ENCODE peak calls at places on chromosome 2, in nine cellular contexts. One of them, this sample, is unnamed.

GRCh38 chr2:81276595-81276994 is 972.0 kb upstream of the LRRTM1 start:
- DNase-seq in brain microvascular endothelial cell: no peak
- DNase-seq in fibroblast of lung: no peak
- DNase-seq in HFF-Myc: no peak
- DNase-seq in cardiac fibroblast: no peak
- DNase-seq in foreskin fibroblast: no peak
- DNase-seq in A549: no peak
- DNase-seq in tibial artery: no peak
- DNase-seq in ascending aorta: no peak
- DNase-seq in this sample: no peak

GRCh38 chr2:88671786-88672427 is 19.6 kb upstream of the RPIA start:
- DNase-seq in brain microvascular endothelial cell: peak; percentile 66
- DNase-seq in fibroblast of lung: peak; percentile 47
- DNase-seq in HFF-Myc: peak; percentile 42
- DNase-seq in cardiac fibroblast: peak; percentile 74
- DNase-seq in foreskin fibroblast: peak; percentile 82
- DNase-seq in A549: peak; percentile 64
- DNase-seq in tibial artery: no peak
- DNase-seq in ascending aorta: no peak
- DNase-seq in this sample: peak; percentile 24

GRCh38 chr2:233838726-233839446 is 15.4 kb downstream of the HJURP start:
- DNase-seq in brain microvascular endothelial cell: no peak
- DNase-seq in fibroblast of lung: no peak
- DNase-seq in HFF-Myc: no peak
- DNase-seq in cardiac fibroblast: no peak
- DNase-seq in foreskin fibroblast: no peak
- DNase-seq in A549: no peak
- DNase-seq in tibial artery: no peak
- DNase-seq in ascending aorta: no peak
- DNase-seq in this sample: no peak

GRCh38 chr2:224145751-224146355 is 106.8 kb upstream of the SERPINE2 start:
- DNase-seq in brain microvascular endothelial cell: peak; percentile 93
- DNase-seq in fibroblast of lung: peak; percentile 89
- DNase-seq in HFF-Myc: peak; percentile 87
- DNase-seq in cardiac fibroblast: peak; percentile 92
- DNase-seq in foreskin fibroblast: peak; percentile 97
- DNase-seq in A549: peak; percentile 83
- DNase-seq in tibial artery: peak; percentile 32
- DNase-seq in ascending aorta: no peak
- DNase-seq in this sample: peak; percentile 62

GRCh38 chr2:238440767-238441166 is 14.0 kb downstream of the ASB1 start:
- DNase-seq in brain microvascular endothelial cell: no peak
- DNase-seq in fibroblast of lung: no peak
- DNase-seq in HFF-Myc: no peak
- DNase-seq in cardiac fibroblast: no peak
- DNase-seq in foreskin fibroblast: no peak
- DNase-seq in A549: no peak
- DNase-seq in tibial artery: no peak
- DNase-seq in ascending aorta: no peak
- DNase-seq in this sample: no peak

GRCh38 chr2:182618672-182619079 is 97.4 kb upstream of the DNAJC10 start:
- DNase-seq in brain microvascular endothelial cell: no peak
- DNase-seq in fibroblast of lung: peak; percentile 58
- DNase-seq in HFF-Myc: no peak
- DNase-seq in cardiac fibroblast: peak; percentile 74
- DNase-seq in foreskin fibroblast: peak; percentile 37
- DNase-seq in A549: peak; percentile 9
- DNase-seq in tibial artery: no peak
- DNase-seq in ascending aorta: no peak
- DNase-seq in this sample: no peak

GRCh38 chr2:231926761-231927565 is 767 bp upstream of the NPPC start:
- DNase-seq in brain microvascular endothelial cell: no peak
- DNase-seq in fibroblast of lung: peak; percentile 27
- DNase-seq in HFF-Myc: no peak
- DNase-seq in cardiac fibroblast: peak; percentile 12
- DNase-seq in foreskin fibroblast: no peak
- DNase-seq in A549: no peak
- DNase-seq in tibial artery: peak; percentile 18
- DNase-seq in ascending aorta: no peak
- DNase-seq in this sample: no peak

GRCh38 chr2:168156661-168157060 is 90.7 kb downstream of the STK39 start:
- DNase-seq in brain microvascular endothelial cell: peak; percentile 60
- DNase-seq in fibroblast of lung: peak; percentile 54
- DNase-seq in HFF-Myc: peak; percentile 80
- DNase-seq in cardiac fibroblast: peak; percentile 70
- DNase-seq in foreskin fibroblast: peak; percentile 87
- DNase-seq in A549: peak; percentile 5
- DNase-seq in tibial artery: no peak
- DNase-seq in ascending aorta: no peak
- DNase-seq in this sample: no peak

GRCh38 chr2:48829036-48829435 is 73.5 kb upstream of the LHCGR start:
- DNase-seq in brain microvascular endothelial cell: peak; percentile 16
- DNase-seq in fibroblast of lung: peak; percentile 80
- DNase-seq in HFF-Myc: no peak
- DNase-seq in cardiac fibroblast: no peak
- DNase-seq in foreskin fibroblast: peak; percentile 32
- DNase-seq in A549: peak; percentile 10
- DNase-seq in tibial artery: no peak
- DNase-seq in ascending aorta: no peak
- DNase-seq in this sample: peak; percentile 26

GRCh38 chr2:212392048-212392447 is 146.6 kb downstream of the ERBB4 start:
- DNase-seq in brain microvascular endothelial cell: no peak
- DNase-seq in fibroblast of lung: peak; percentile 59
- DNase-seq in HFF-Myc: no peak
- DNase-seq in cardiac fibroblast: no peak
- DNase-seq in foreskin fibroblast: peak; percentile 71
- DNase-seq in A549: no peak
- DNase-seq in tibial artery: no peak
- DNase-seq in ascending aorta: no peak
- DNase-seq in this sample: no peak

GRCh38 chr2:42906557-42907380 is 114.4 kb upstream of the HAAO start:
- DNase-seq in brain microvascular endothelial cell: no peak
- DNase-seq in fibroblast of lung: peak; percentile 65
- DNase-seq in HFF-Myc: no peak
- DNase-seq in cardiac fibroblast: peak; percentile 60
- DNase-seq in foreskin fibroblast: peak; percentile 72
- DNase-seq in A549: no peak
- DNase-seq in tibial artery: peak; percentile 84
- DNase-seq in ascending aorta: no peak
- DNase-seq in this sample: peak; percentile 66

GRCh38 chr2:2613279-2614199 is 282.5 kb upstream of the MYT1L start:
- DNase-seq in brain microvascular endothelial cell: peak; percentile 92
- DNase-seq in fibroblast of lung: peak; percentile 82
- DNase-seq in HFF-Myc: no peak
- DNase-seq in cardiac fibroblast: peak; percentile 84
- DNase-seq in foreskin fibroblast: peak; percentile 83
- DNase-seq in A549: peak; percentile 98
- DNase-seq in tibial artery: peak; percentile 72
- DNase-seq in ascending aorta: peak; percentile 33
- DNase-seq in this sample: peak; percentile 76
- H3K4me3 ChIP-seq in brain microvascular endothelial cell: peak overlapping the region; percentile 44
- H3K4me3 ChIP-seq in fibroblast of lung: peak overlapping the region; percentile 10
- H3K4me3 ChIP-seq in HFF-Myc: no peak overlapping the region
- H3K4me3 ChIP-seq in cardiac fibroblast: peak overlapping the region; percentile 21
- H3K4me3 ChIP-seq in foreskin fibroblast: peak overlapping the region; percentile 17
- H3K4me3 ChIP-seq in A549: peak overlapping the region; percentile 56
- H3K4me3 ChIP-seq in tibial artery: peak overlapping the region; percentile 45
- H3K4me3 ChIP-seq in ascending aorta: peak overlapping the region; percentile 47
- H3K4me3 ChIP-seq in this sample: peak overlapping the region; percentile 38

GRCh38 chr2:171158036-171158789 is 2.5 kb downstream of the TLK1 start:
- DNase-seq in brain microvascular endothelial cell: no peak
- DNase-seq in fibroblast of lung: no peak
- DNase-seq in HFF-Myc: no peak
- DNase-seq in cardiac fibroblast: no peak
- DNase-seq in foreskin fibroblast: no peak
- DNase-seq in A549: no peak
- DNase-seq in tibial artery: no peak
- DNase-seq in ascending aorta: no peak
- DNase-seq in this sample: no peak

GRCh38 chr2:171158790-171159325 is 1.8 kb downstream of the TLK1 start:
- DNase-seq in brain microvascular endothelial cell: no peak
- DNase-seq in fibroblast of lung: no peak
- DNase-seq in HFF-Myc: no peak
- DNase-seq in cardiac fibroblast: no peak
- DNase-seq in foreskin fibroblast: no peak
- DNase-seq in A549: no peak
- DNase-seq in tibial artery: no peak
- DNase-seq in ascending aorta: no peak
- DNase-seq in this sample: no peak

GRCh38 chr2:171160630-171161424 is at the start of gene TLK1:
- DNase-seq in brain microvascular endothelial cell: peak; percentile 41
- DNase-seq in fibroblast of lung: peak; percentile 71
- DNase-seq in HFF-Myc: no peak
- DNase-seq in cardiac fibroblast: peak; percentile 69
- DNase-seq in foreskin fibroblast: peak; percentile 84
- DNase-seq in A549: peak; percentile 74
- DNase-seq in tibial artery: peak; percentile 72
- DNase-seq in ascending aorta: no peak
- DNase-seq in this sample: peak; percentile 42

GRCh38 chr2:171160119-171160629 is 519 bp downstream of the TLK1 start:
- DNase-seq in brain microvascular endothelial cell: peak; percentile 41
- DNase-seq in fibroblast of lung: peak; percentile 63
- DNase-seq in HFF-Myc: no peak
- DNase-seq in cardiac fibroblast: peak; percentile 72
- DNase-seq in foreskin fibroblast: peak; percentile 85
- DNase-seq in A549: peak; percentile 69
- DNase-seq in tibial artery: peak; percentile 59
- DNase-seq in ascending aorta: peak; percentile 17
- DNase-seq in this sample: peak; percentile 15

GRCh38 chr2:171159326-171160118 is 1.2 kb downstream of the TLK1 start:
- DNase-seq in brain microvascular endothelial cell: peak; percentile 59
- DNase-seq in fibroblast of lung: peak; percentile 71
- DNase-seq in HFF-Myc: peak; percentile 17
- DNase-seq in cardiac fibroblast: peak; percentile 81
- DNase-seq in foreskin fibroblast: peak; percentile 86
- DNase-seq in A549: peak; percentile 67
- DNase-seq in tibial artery: peak; percentile 45
- DNase-seq in ascending aorta: no peak
- DNase-seq in this sample: peak; percentile 54
- TF ChIP-seq CTCF in brain microvascular endothelial cell: peak; percentile 74
- TF ChIP-seq CTCF in fibroblast of lung: peak; percentile 61
- TF ChIP-seq CTCF in HFF-Myc: peak; percentile 55
- TF ChIP-seq CTCF in cardiac fibroblast: peak; percentile 66
- TF ChIP-seq CTCF in foreskin fibroblast: peak; percentile 61
- TF ChIP-seq CTCF in A549: peak; percentile 63
- TF ChIP-seq CTCF in tibial artery: peak; percentile 24
- TF ChIP-seq CTCF in ascending aorta: no peak
- TF ChIP-seq CTCF in this sample: peak; percentile 82

GRCh38 chr2:199461455-199462166 is 3.9 kb upstream of the SATB2 start:
- DNase-seq in brain microvascular endothelial cell: no peak
- DNase-seq in fibroblast of lung: peak; percentile 24
- DNase-seq in HFF-Myc: no peak
- DNase-seq in cardiac fibroblast: no peak
- DNase-seq in foreskin fibroblast: peak; percentile 28
- DNase-seq in A549: no peak
- DNase-seq in tibial artery: no peak
- DNase-seq in ascending aorta: no peak
- DNase-seq in this sample: no peak
- H3K4me3 ChIP-seq in brain microvascular endothelial cell: no peak overlapping the region
- H3K4me3 ChIP-seq in fibroblast of lung: no peak overlapping the region
- H3K4me3 ChIP-seq in HFF-Myc: no peak overlapping the region
- H3K4me3 ChIP-seq in cardiac fibroblast: no peak overlapping the region
- H3K4me3 ChIP-seq in foreskin fibroblast: no peak overlapping the region
- H3K4me3 ChIP-seq in A549: no peak overlapping the region
- H3K4me3 ChIP-seq in tibial artery: no peak overlapping the region
- H3K4me3 ChIP-seq in ascending aorta: no peak overlapping the region
- H3K4me3 ChIP-seq in this sample: peak overlapping the region; percentile 44

GRCh38 chr2:85843543-85843942 is 45.2 kb downstream of the ST3GAL5 start:
- DNase-seq in brain microvascular endothelial cell: no peak
- DNase-seq in fibroblast of lung: no peak
- DNase-seq in HFF-Myc: no peak
- DNase-seq in cardiac fibroblast: no peak
- DNase-seq in foreskin fibroblast: peak; percentile 28
- DNase-seq in A549: peak; percentile 52
- DNase-seq in tibial artery: no peak
- DNase-seq in ascending aorta: no peak
- DNase-seq in this sample: no peak
- TF ChIP-seq CTCF in brain microvascular endothelial cell: peak; percentile 70
- TF ChIP-seq CTCF in fibroblast of lung: peak; percentile 37
- TF ChIP-seq CTCF in HFF-Myc: peak; percentile 73
- TF ChIP-seq CTCF in cardiac fibroblast: peak; percentile 57
- TF ChIP-seq CTCF in foreskin fibroblast: peak; percentile 24
- TF ChIP-seq CTCF in A549: peak; percentile 42
- TF ChIP-seq CTCF in tibial artery: no peak
- TF ChIP-seq CTCF in ascending aorta: no peak
- TF ChIP-seq CTCF in this sample: peak; percentile 41

DNA sequence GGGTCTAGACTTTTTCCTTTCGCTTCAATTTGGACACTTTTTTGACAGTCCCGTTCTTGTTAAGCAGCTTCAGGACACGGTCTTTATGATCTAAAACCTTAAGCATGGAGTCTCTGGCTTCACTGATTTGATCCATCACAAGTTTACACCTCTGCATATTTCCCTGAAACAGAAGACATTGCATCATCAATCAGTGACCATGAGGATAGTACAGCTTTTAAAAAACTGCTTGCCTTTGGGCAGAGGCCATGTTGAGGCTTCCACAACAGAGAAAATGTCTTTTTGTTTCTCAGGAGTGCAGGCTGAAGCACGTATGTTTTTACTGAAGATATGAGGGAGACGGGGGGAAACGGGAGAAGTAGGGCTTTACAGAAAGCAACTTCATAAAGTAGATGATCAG is 56.2 kb upstream of the AMMECR1L start:
- DNase-seq in brain microvascular endothelial cell: no peak
- DNase-seq in fibroblast of lung: no peak
- DNase-seq in HFF-Myc: no peak
- DNase-seq in cardiac fibroblast: no peak
- DNase-seq in foreskin fibroblast: no peak
- DNase-seq in A549: no peak
- DNase-seq in tibial artery: no peak
- DNase-seq in ascending aorta: no peak
- DNase-seq in this sample: no peak
- H3K4me3 ChIP-seq in brain microvascular endothelial cell: no peak overlapping the region
- H3K4me3 ChIP-seq in fibroblast of lung: no peak overlapping the region
- H3K4me3 ChIP-seq in HFF-Myc: no peak overlapping the region
- H3K4me3 ChIP-seq in cardiac fibroblast: no peak overlapping the region
- H3K4me3 ChIP-seq in foreskin fibroblast: no peak overlapping the region
- H3K4me3 ChIP-seq in A549: no peak overlapping the region
- H3K4me3 ChIP-seq in tibial artery: no peak overlapping the region
- H3K4me3 ChIP-seq in ascending aorta: no peak overlapping the region
- H3K4me3 ChIP-seq in this sample: no peak overlapping the region

GRCh38 chr2:53040536-53041229 is 726.9 kb upstream of the CHAC2 start:
- DNase-seq in brain microvascular endothelial cell: no peak
- DNase-seq in fibroblast of lung: no peak
- DNase-seq in HFF-Myc: no peak
- DNase-seq in cardiac fibroblast: no peak
- DNase-seq in foreskin fibroblast: no peak
- DNase-seq in A549: no peak
- DNase-seq in tibial artery: no peak
- DNase-seq in ascending aorta: no peak
- DNase-seq in this sample: no peak
- TF ChIP-seq CTCF in brain microvascular endothelial cell: peak; percentile 40
- TF ChIP-seq CTCF in fibroblast of lung: peak; percentile 23
- TF ChIP-seq CTCF in HFF-Myc: peak; percentile 8
- TF ChIP-seq CTCF in cardiac fibroblast: peak; percentile 25
- TF ChIP-seq CTCF in foreskin fibroblast: no peak
- TF ChIP-seq CTCF in A549: no peak
- TF ChIP-seq CTCF in tibial artery: no peak
- TF ChIP-seq CTCF in ascending aorta: no peak
- TF ChIP-seq CTCF in this sample: peak; percentile 24